ENCODE peak calls at places on chromosomes 7 and 10, in nine cellular contexts. D is hepatocyte; E is DND-41; W is CD8-positive, alpha-beta T cell; S is heart left ventricle; Q is SK-N-SH; C is right atrium auricular region; Y is cardiac muscle cell; B is GM23248. F is an unnamed sample.

GRCh38 chr10:88032566-88032965 is 169.1 kb downstream of the PTEN start:
- DNase-seq in D (no peak), E (no peak), W (no peak), S (no peak), Q (no peak), C (no peak), Y (peak; percentile 71), B (peak; percentile 81), F (no peak)

GRCh38 chr10:79930751-79931150 is 18.2 kb downstream of the SFTPD start:
- DNase-seq in D (no peak), E (no peak), W (no peak), S (no peak), Q (no peak), C (no peak), Y (no peak), B (no peak), F (peak; percentile 20)

GRCh38 chr7:122884186-122884585 is 2.1 kb downstream of the CADPS2 start:
- DNase-seq in D (no peak), E (no peak), W (no peak), S (no peak), Q (no peak), C (no peak), Y (no peak), B (no peak), F (no peak)

GRCh38 chr10:34295142-34295548 is 520.0 kb downstream of the PARD3 start:
- DNase-seq in D (no peak), E (no peak), W (no peak), S (no peak), Q (no peak), C (no peak), Y (peak; percentile 25), B (no peak), F (no peak)

GRCh38 chr7:72430531-72430930 is 18.4 kb upstream of the CALN1 start:
- DNase-seq in D (no peak), E (no peak), W (no peak), S (no peak), Q (no peak), C (no peak), Y (no peak), B (no peak), F (no peak)

GRCh38 chr10:3180361-3180760 is 7.8 kb upstream of the PITRM1 start:
- DNase-seq in D (no peak), E (no peak), W (no peak), S (no peak), Q (no peak), C (no peak), Y (no peak), B (no peak), F (no peak)

GRCh38 chr10:72753760-72754231 is 61.9 kb downstream of the MCU start:
- DNase-seq in D (no peak), E (no peak), W (no peak), S (no peak), Q (no peak), C (no peak), Y (no peak), B (no peak), F (no peak)

GRCh38 chr10:79310217-79310865 is 36.9 kb upstream of the PPIF start:
- DNase-seq in D (no peak), E (no peak), W (no peak), S (peak; percentile 31), Q (peak; percentile 33), C (no peak), Y (no peak), B (no peak), F (no peak)

GRCh38 chr10:7471720-7472367 is 61.0 kb upstream of the SFMBT2 start:
- DNase-seq in D (no peak), E (peak; percentile 73), W (no peak), S (no peak), Q (no peak), C (peak; percentile 38), Y (no peak), B (no peak), F (no peak)

GRCh38 chr7:154532771-154533170 is 470.2 kb downstream of the PAXIP1 start:
- DNase-seq in D (no peak), E (no peak), W (no peak), S (no peak), Q (no peak), C (no peak), Y (no peak), B (no peak), F (no peak)

GRCh38 chr7:40808409-40808942 is 673.7 kb downstream of the SUGCT start:
- DNase-seq in D (no peak), E (no peak), W (no peak), S (no peak), Q (no peak), C (no peak), Y (peak; percentile 96), B (peak; percentile 97), F (no peak)

GRCh38 chr10:89115876-89116627 is 91.1 kb downstream of the CH25H start:
- DNase-seq in D (no peak), E (no peak), W (no peak), S (no peak), Q (no peak), C (no peak), Y (peak; percentile 64), B (peak; percentile 92), F (no peak)

GRCh38 chr10:17065273-17065672 is 64.3 kb downstream of the CUBN start:
- DNase-seq in D (no peak), E (no peak), W (no peak), S (no peak), Q (no peak), C (no peak), Y (no peak), B (no peak), F (no peak)

GRCh38 chr10:60312818-60313588 is 76.7 kb downstream of the ANK3 start:
- DNase-seq in D (no peak), E (no peak), W (no peak), S (no peak), Q (no peak), C (no peak), Y (no peak), B (peak; percentile 72), F (no peak)

GRCh38 chr7:155925682-155926081 is 113.4 kb upstream of the SHH start:
- DNase-seq in D (no peak), E (no peak), W (no peak), S (no peak), Q (no peak), C (no peak), Y (no peak), B (no peak), F (no peak)

GRCh38 chr10:87861034-87861433 is 2.3 kb downstream of the KLLN start:
- DNase-seq in D (peak; percentile 19), E (no peak), W (no peak), S (no peak), Q (no peak), C (no peak), Y (no peak), B (no peak), F (no peak)

GRCh38 chr7:131226116-131226562 is 101.5 kb upstream of the MKLN1 start:
- DNase-seq in D (peak; percentile 50), E (no peak), W (no peak), S (no peak), Q (no peak), C (no peak), Y (no peak), B (no peak), F (no peak)

GRCh38 chr10:95394161-95394880 is 103.5 kb upstream of the PDLIM1 start:
- DNase-seq in D (no peak), E (no peak), W (no peak), S (no peak), Q (no peak), C (no peak), Y (no peak), B (peak; percentile 4), F (no peak)

GRCh38 chr7:37759519-37759918 is 76.0 kb downstream of the GPR141 start:
- DNase-seq in D (no peak), E (no peak), W (no peak), S (no peak), Q (no peak), C (no peak), Y (no peak), B (no peak), F (no peak)

GRCh38 chr7:157875230-157876179 is 538.7 kb downstream of the DNAJB6 start:
- DNase-seq in D (peak; percentile 79), E (peak; percentile 65), W (peak; percentile 52), S (no peak), Q (peak; percentile 91), C (no peak), Y (no peak), B (peak; percentile 3), F (no peak)
- H3K9me3 ChIP-seq in D (no peaks in the 10 kb centered on the region), E (no peaks in the 10 kb centered on the region), W (no peaks in the 10 kb centered on the region), S (no peaks in the 10 kb centered on the region), Q (peaks cover 8% of the 10 kb centered on the region), C (no peaks in the 10 kb centered on the region), Y (no peaks in the 10 kb centered on the region), B (no peaks in the 10 kb centered on the region), F (no peaks in the 10 kb centered on the region)

DNA sequence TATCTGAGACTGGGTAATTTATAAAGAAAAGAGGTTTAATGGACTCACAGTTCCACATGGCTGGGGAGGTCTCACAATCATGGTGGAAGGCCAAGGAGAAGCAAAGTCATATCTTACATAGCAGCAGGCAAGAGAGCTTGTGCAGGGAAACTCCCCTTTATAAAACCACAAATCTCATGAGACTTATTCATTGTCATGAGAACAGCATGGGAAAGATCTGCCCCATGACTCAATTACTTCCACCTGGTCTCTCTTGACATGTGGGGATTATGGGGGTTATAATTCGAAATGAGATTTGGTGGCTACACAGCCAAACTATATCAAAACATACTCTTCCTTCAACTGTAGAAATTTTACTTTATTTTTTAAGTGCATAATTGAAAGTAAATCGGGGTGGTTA is 436.3 kb upstream of the KLF6 start:
- DNase-seq in D (no peak), E (no peak), W (no peak), S (no peak), Q (no peak), C (no peak), Y (no peak), B (no peak), F (no peak)
- H3K27ac ChIP-seq in D (no peak overlapping the region), E (no peak overlapping the region), W (no peak overlapping the region), S (no peak overlapping the region), Q (no peak overlapping the region), C (no peak overlapping the region), Y (no peak overlapping the region), B (no peak overlapping the region), F (no peak overlapping the region)

GRCh38 chr7:63009771-63010170 is 988.9 kb upstream of the ZNF722 start:
- DNase-seq in D (no peak), E (no peak), W (no peak), S (no peak), Q (no peak), C (no peak), Y (no peak), B (no peak), F (no peak)
- H3K9me3 ChIP-seq in D (peaks cover 9% of the 10 kb centered on the region), E (peaks cover 3% of the 10 kb centered on the region), W (no peaks in the 10 kb centered on the region), S (no peaks in the 10 kb centered on the region), Q (peaks cover 6% of the 10 kb centered on the region), C (no peaks in the 10 kb centered on the region), Y (no peaks in the 10 kb centered on the region), B (no peaks in the 10 kb centered on the region), F (no peaks in the 10 kb centered on the region)

GRCh38 chr10:46033602-46034011 is 3.2 kb upstream of the NCOA4 start:
- DNase-seq in D (peak; percentile 35), E (no peak), W (no peak), S (peak; percentile 27), Q (no peak), C (no peak), Y (peak; percentile 88), B (peak; percentile 86), F (no peak)
- H3K27ac ChIP-seq in D (peak overlapping the region; percentile 42), E (no peak overlapping the region), W (no peak overlapping the region), S (no peak overlapping the region), Q (peak overlapping the region; percentile 53), C (no peak overlapping the region), Y (no peak overlapping the region), B (peak overlapping the region; percentile 4), F (no peak overlapping the region)